ENCODE peak calls at places on chromosomes 7 and 10, in ten cellular contexts. M, A, Q, B, F, W, C, Y, R and O are unnamed samples.

GRCh38 chr7:151984612-151985011 is 28.4 kb downstream of the GALNTL5 start:
- DNase-seq in R (no peak), W (no peak), F (no peak), C (no peak), Q (no peak), M (no peak), Y (no peak), B (no peak), A (no peak), O (no peak)

GRCh38 chr7:106064836-106065559 is 47.1 kb downstream of the SYPL1 start:
- DNase-seq in A (peak; percentile 81), W (peak; percentile 92), M (no peak), C (peak; percentile 75), F (peak; percentile 53), Q (peak; percentile 88), R (peak; percentile 95), Y (peak; percentile 44), B (peak; percentile 93), O (no peak)

GRCh38 chr10:43202657-43203490 is 64.0 kb downstream of the RASGEF1A start:
- DNase-seq in F (no peak), R (no peak), Q (no peak), A (no peak), Y (no peak), B (no peak), W (no peak), M (peak; percentile 14), C (no peak), O (no peak)

GRCh38 chr7:2808891-2809660 is 35.0 kb downstream of the GNA12 start:
- DNase-seq in M (no peak), Q (no peak), C (no peak), Y (no peak), F (no peak), B (no peak), R (no peak), A (no peak), W (peak; percentile 23), O (no peak)

GRCh38 chr7:10998984-10999757 is 25.5 kb downstream of the PHF14 start:
- DNase-seq in Y (no peak), B (no peak), Q (no peak), M (no peak), W (no peak), A (no peak), R (no peak), C (no peak), F (no peak), O (no peak)

GRCh38 chr10:92755725-92756124 is 66.0 kb downstream of the HHEX start:
- DNase-seq in C (no peak), M (no peak), A (no peak), W (no peak), Y (no peak), Q (no peak), F (no peak), B (no peak), R (no peak), O (no peak)

GRCh38 chr7:1403844-1404404 is 55.3 kb downstream of the MICALL2 start:
- DNase-seq in A (no peak), C (peak; percentile 46), B (peak; percentile 69), Q (no peak), W (no peak), R (no peak), M (no peak), F (no peak), Y (no peak), O (no peak)

GRCh38 chr10:89373916-89374711 is 3.7 kb upstream of the IFIT1B start:
- DNase-seq in W (peak; percentile 100), C (peak; percentile 2), Y (no peak), Q (no peak), B (peak; percentile 25), M (no peak), A (peak; percentile 78), R (peak; percentile 85), F (peak; percentile 84), O (no peak)

GRCh38 chr7:153193144-153193595 is 433.6 kb downstream of the ACTR3B start:
- DNase-seq in W (peak; percentile 10), B (peak; percentile 31), A (no peak), R (no peak), M (no peak), Y (no peak), F (no peak), C (peak; percentile 29), Q (peak; percentile 37), O (no peak)

GRCh38 chr10:121113385-121113696 is 262.2 kb downstream of the WDR11 start:
- DNase-seq in Y (no peak), R (no peak), W (no peak), A (no peak), F (no peak), B (no peak), Q (no peak), C (no peak), M (no peak), O (no peak)